ENCODE peak calls at places on chromosomes 4 and X, in ten cellular contexts. N is cardiac fibroblast, Z is neural progenitor cell, X is left ventricle myocardium inferior, U is ovary, T is Peyer's patch, J is endothelial cell, F is fibroblast of mammary gland, R is IMR-90, I is tibial nerve. W is an unnamed sample.

GRCh38 chr4:7900351-7900750 is 39.3 kb downstream of the AFAP1 start:
- DNase-seq in N (no peak), Z (no peak), X (no peak), U (no peak), T (no peak), J (no peak), F (no peak), R (no peak), I (no peak), W (no peak)

GRCh38 chr4:78720994-78721677 is 55.0 kb upstream of the BMP2K start:
- DNase-seq in N (no peak), Z (no peak), X (peak), U (no peak), T (no peak), J (no peak), F (no peak), R (no peak), I (peak), W (no peak)

GRCh38 chr4:114076865-114077264 is 97.4 kb upstream of the ARSJ start:
- DNase-seq in N (no peak), Z (no peak), X (no peak), U (no peak), T (no peak), J (no peak), F (peak), R (no peak), I (no peak), W (no peak)

GRCh38 chrX:76148753-76149152 is 24.1 kb upstream of the PBDC1 start:
- DNase-seq in N (peak), Z (peak), X (no peak), U (peak), T (no peak), J (peak), F (peak), R (peak), I (peak), W (no peak)

GRCh38 chr4:3294401-3295241 is 1.8 kb downstream of the RGS12 start:
- DNase-seq in N (no peak), Z (no peak), X (no peak), U (no peak), T (no peak), J (no peak), F (no peak), R (no peak), I (no peak), W (no peak)

GRCh38 chrX:56794831-56795230 is 65.8 kb downstream of the NBDY start:
- DNase-seq in N (no peak), Z (no peak), X (no peak), U (no peak), T (peak), J (no peak), F (no peak), R (no peak), I (no peak), W (peak)

GRCh38 chr4:101031971-101032370 is 315.4 kb downstream of the PPP3CA start:
- DNase-seq in N (no peak), Z (peak), X (no peak), U (no peak), T (no peak), J (no peak), F (no peak), R (no peak), I (no peak), W (no peak)

GRCh38 chr4:5746829-5747745 is 36.1 kb downstream of the EVC start:
- DNase-seq in N (peak), Z (no peak), X (no peak), U (no peak), T (no peak), J (no peak), F (peak), R (peak), I (no peak), W (no peak)

GRCh38 chr4:108783666-108784463 is 21.0 kb upstream of the ETNPPL start:
- DNase-seq in N (peak), Z (no peak), X (no peak), U (no peak), T (no peak), J (no peak), F (peak), R (no peak), I (no peak), W (no peak)

GRCh38 chrX:360496-361150 is 26.1 kb downstream of the PPP2R3B start:
- DNase-seq in N (no peak), Z (no peak), X (no peak), U (no peak), T (no peak), J (no peak), F (no peak), R (no peak), I (no peak), W (no peak)

GRCh38 chrX:357693-358471 is 28.8 kb downstream of the PPP2R3B start:
- DNase-seq in N (peak), Z (no peak), X (peak), U (no peak), T (no peak), J (no peak), F (peak), R (peak), I (no peak), W (no peak)

GRCh38 chrX:357035-357692 is 29.5 kb downstream of the PPP2R3B start:
- DNase-seq in N (no peak), Z (no peak), X (no peak), U (no peak), T (no peak), J (no peak), F (no peak), R (no peak), I (no peak), W (peak)

GRCh38 chrX:356385-357034 is 30.2 kb downstream of the PPP2R3B start:
- DNase-seq in N (no peak), Z (no peak), X (no peak), U (no peak), T (no peak), J (no peak), F (peak), R (peak), I (no peak), W (no peak)

GRCh38 chrX:358651-359143 is 28.0 kb downstream of the PPP2R3B start:
- DNase-seq in N (no peak), Z (no peak), X (no peak), U (no peak), T (no peak), J (no peak), F (no peak), R (no peak), I (no peak), W (no peak)
- TF ChIP-seq CTCF in N (no peak), Z (no peak), X (no peak), U (no peak), T (no peak), J (no peak), F (no peak), R (no peak), I (no peak), W (no peak)

GRCh38 chr4:180852743-180853142 is 1390.5 kb upstream of the TENM3 start:
- DNase-seq in N (no peak), Z (no peak), X (no peak), U (no peak), T (no peak), J (no peak), F (no peak), R (no peak), I (no peak), W (no peak)
- TF ChIP-seq CTCF in N (no peak), Z (no peak), X (no peak), U (no peak), T (no peak), J (no peak), F (no peak), R (no peak), I (no peak), W (no peak)

DNA sequence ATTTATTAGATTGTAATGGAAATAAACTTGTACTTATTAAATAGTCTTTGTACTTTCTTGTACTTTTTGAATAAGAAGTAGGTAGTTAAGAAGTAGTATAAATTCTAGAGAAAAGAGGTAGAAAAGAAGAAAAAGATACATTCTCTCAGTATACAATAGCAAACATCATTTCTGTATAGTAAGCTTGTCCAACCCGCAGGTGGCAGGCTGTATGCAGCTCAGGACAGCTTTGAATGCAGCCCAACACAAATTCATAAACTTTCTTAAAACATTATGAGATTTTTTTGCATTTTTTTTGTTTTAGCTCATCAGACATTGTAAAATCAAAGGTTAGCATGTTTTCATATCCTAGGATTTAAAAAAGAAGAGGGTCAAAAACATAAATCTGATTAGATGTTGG is 441.6 kb downstream of the DTHD1 start:
- DNase-seq in N (no peak), Z (no peak), X (no peak), U (no peak), T (no peak), J (no peak), F (no peak), R (no peak), I (no peak), W (no peak)
- TF ChIP-seq CTCF in N (no peak), Z (no peak), X (no peak), U (no peak), T (no peak), J (no peak), F (no peak), R (no peak), I (no peak), W (no peak)

GRCh38 chrX:149628768-149629167 is 2.8 kb downstream of the TMEM185A start:
- DNase-seq in N (no peak), Z (no peak), X (no peak), U (no peak), T (no peak), J (no peak), F (no peak), R (no peak), I (no peak), W (no peak)

GRCh38 chrX:149631293-149632165 is at the start of gene TMEM185A:
- DNase-seq in N (peak), Z (peak), X (peak), U (peak), T (peak), J (peak), F (peak), R (peak), I (peak), W (peak)

GRCh38 chrX:149628280-149628679 is 3.3 kb downstream of the TMEM185A start:
- DNase-seq in N (no peak), Z (no peak), X (no peak), U (no peak), T (no peak), J (no peak), F (no peak), R (no peak), I (no peak), W (no peak)

GRCh38 chrX:149629730-149630387 is 1.7 kb downstream of the TMEM185A start:
- DNase-seq in N (no peak), Z (no peak), X (no peak), U (no peak), T (no peak), J (no peak), F (no peak), R (no peak), I (no peak), W (no peak)

DNA sequence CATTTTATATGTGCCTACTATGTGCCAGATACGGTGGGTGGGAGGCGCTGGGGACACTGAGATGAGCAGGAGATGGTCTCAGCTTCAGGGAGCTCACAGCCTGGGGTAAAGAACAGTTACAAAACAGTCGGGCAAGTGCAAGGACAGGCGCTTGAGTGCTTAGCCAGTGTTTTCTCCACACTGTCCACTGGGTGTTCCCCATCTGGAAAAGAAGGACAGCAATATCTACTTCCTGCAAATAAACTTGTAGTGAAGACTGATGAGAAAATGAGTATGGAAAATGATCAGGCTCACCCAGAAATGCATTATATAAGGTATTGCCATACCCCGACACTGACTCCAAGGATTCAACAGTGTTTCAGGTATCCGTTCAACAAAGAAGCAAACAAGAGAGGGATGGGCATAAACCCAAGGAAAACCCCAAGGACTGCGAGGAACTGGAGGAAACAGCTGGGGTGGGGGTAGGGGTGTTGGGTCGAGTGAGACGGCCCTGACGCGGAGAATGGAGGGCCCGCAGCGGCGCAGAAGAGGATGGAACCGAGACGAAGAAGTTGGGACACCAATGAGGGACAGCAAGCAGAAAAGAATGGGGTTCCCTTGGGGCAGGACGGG is 805 bp downstream of the TMEM185A start:
- DNase-seq in N (peak), Z (no peak), X (no peak), U (peak), T (no peak), J (no peak), F (peak), R (peak), I (no peak), W (no peak)
- TF ChIP-seq CTCF in N (peak), Z (no peak), X (peak), U (no peak), T (no peak), J (no peak), F (peak), R (peak), I (no peak), W (no peak)

DNA sequence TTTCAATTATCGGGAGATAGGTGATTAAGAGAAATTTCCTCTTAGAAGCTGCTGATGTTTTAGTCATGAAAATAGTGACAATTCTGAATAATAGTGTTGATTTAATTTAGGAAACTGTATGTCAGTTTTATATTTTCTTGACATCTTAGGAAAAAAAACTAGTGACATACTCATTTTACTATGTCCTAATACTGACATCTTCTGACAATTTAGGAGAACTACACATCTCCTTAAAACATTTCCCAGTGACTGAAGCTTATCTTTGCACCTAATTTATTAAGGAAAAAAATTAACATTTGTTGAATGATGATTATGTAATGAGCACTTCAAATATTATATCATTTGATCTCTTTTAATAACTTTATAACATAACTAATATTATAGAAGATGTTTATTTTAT is 42.0 kb upstream of the RBMXL3 start:
- DNase-seq in N (peak), Z (no peak), X (no peak), U (no peak), T (no peak), J (no peak), F (peak), R (peak), I (no peak), W (no peak)
- TF ChIP-seq CTCF in N (peak), Z (peak), X (peak), U (peak), T (no peak), J (peak), F (peak), R (peak), I (peak), W (peak)

GRCh38 chrX:19906293-19906692 is 18.9 kb upstream of the SH3KBP1 start:
- DNase-seq in N (no peak), Z (no peak), X (no peak), U (no peak), T (no peak), J (no peak), F (no peak), R (no peak), I (no peak), W (no peak)

GRCh38 chrX:19909761-19910160 is 22.4 kb upstream of the SH3KBP1 start:
- DNase-seq in N (no peak), Z (no peak), X (no peak), U (no peak), T (no peak), J (no peak), F (no peak), R (no peak), I (no peak), W (no peak)

GRCh38 chrX:19902110-19902509 is 14.7 kb upstream of the SH3KBP1 start:
- DNase-seq in N (peak), Z (no peak), X (peak), U (no peak), T (no peak), J (no peak), F (peak), R (peak), I (no peak), W (no peak)

GRCh38 chrX:19907794-19908193 is 20.4 kb upstream of the SH3KBP1 start:
- DNase-seq in N (no peak), Z (no peak), X (no peak), U (no peak), T (no peak), J (no peak), F (no peak), R (no peak), I (no peak), W (no peak)

GRCh38 chrX:19904778-19905367 is 17.5 kb upstream of the SH3KBP1 start:
- DNase-seq in N (peak), Z (peak), X (no peak), U (no peak), T (no peak), J (no peak), F (peak), R (peak), I (no peak), W (no peak)
- TF ChIP-seq CTCF in N (peak), Z (peak), X (peak), U (no peak), T (peak), J (peak), F (peak), R (peak), I (peak), W (peak)

DNA sequence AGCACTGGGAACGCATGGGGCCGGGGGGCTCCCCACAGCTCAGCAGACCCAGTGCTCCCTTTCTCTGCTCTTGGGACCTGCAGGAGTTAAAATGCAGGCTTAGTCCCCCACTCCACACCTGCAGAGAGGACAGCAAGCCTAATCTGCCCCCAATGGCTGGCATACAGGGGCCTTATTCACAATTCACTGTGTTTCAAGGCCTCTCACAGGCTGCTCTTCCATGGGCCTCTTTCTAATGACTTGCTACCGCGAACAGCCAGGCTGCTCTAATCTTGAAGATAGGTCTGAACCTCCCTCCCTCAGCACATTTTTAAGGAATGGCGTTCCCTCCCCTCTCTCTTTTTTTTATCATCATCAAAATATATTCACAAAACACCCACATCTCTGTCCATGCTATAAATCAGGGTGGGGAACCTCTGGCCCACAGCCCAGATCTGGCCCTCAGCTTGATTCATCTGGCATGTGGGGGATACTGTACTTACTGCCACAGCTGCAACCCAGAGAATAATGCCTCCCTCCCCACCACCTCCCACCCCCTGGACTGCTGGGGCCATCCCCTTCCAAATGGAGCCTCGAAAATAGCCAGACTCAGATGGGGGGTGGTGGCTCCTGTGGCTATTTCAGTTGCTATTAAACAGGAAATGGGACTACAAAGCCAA is 76.2 kb upstream of the PLAC1 start:
- DNase-seq in N (peak), Z (no peak), X (no peak), U (peak), T (no peak), J (no peak), F (peak), R (peak), I (no peak), W (no peak)
- TF ChIP-seq CTCF in N (no peak), Z (no peak), X (no peak), U (no peak), T (no peak), J (no peak), F (no peak), R (no peak), I (no peak), W (no peak)